ENCODE peak calls at places on chromosomes 1 and 21, in eight cellular contexts. One of them, this sample, is unnamed.

GRCh38 chr1:149887456-149888159 is 11.8 kb upstream of the BOLA1 start:
- DNase-seq in retinal pigment epithelial cell: peak
- DNase-seq in HCEC 1CT: peak
- DNase-seq in GM04503: peak
- DNase-seq in ELF-1: peak
- DNase-seq in activated T-helper 1 cell treated with Interleukin-2 at 50 U/mL for 16 hours: peak
- DNase-seq in NCI-H2029: peak
- DNase-seq in lung: peak
- DNase-seq in this sample: peak

GRCh38 chr1:41508290-41508689 is 23.8 kb upstream of the EDN2 start:
- DNase-seq in activated T-helper 1 cell treated with Interleukin-2 at 50 U/mL for 16 hours: no peak
- DNase-seq in NCI-H2029: no peak
- DNase-seq in HCEC 1CT: no peak
- DNase-seq in GM04503: no peak
- DNase-seq in retinal pigment epithelial cell: no peak
- DNase-seq in lung: no peak
- DNase-seq in ELF-1: no peak
- DNase-seq in this sample: no peak

GRCh38 chr1:66250483-66250882 is 283.5 kb upstream of the SGIP1 start:
- DNase-seq in lung: no peak
- DNase-seq in ELF-1: no peak
- DNase-seq in activated T-helper 1 cell treated with Interleukin-2 at 50 U/mL for 16 hours: no peak
- DNase-seq in NCI-H2029: no peak
- DNase-seq in GM04503: no peak
- DNase-seq in HCEC 1CT: peak
- DNase-seq in retinal pigment epithelial cell: no peak
- DNase-seq in this sample: no peak

GRCh38 chr21:46120301-46121285 is 22.7 kb downstream of the COL6A2 start:
- DNase-seq in NCI-H2029: no peak
- DNase-seq in HCEC 1CT: no peak
- DNase-seq in GM04503: no peak
- DNase-seq in ELF-1: no peak
- DNase-seq in activated T-helper 1 cell treated with Interleukin-2 at 50 U/mL for 16 hours: no peak
- DNase-seq in retinal pigment epithelial cell: no peak
- DNase-seq in lung: no peak
- DNase-seq in this sample: no peak

GRCh38 chr1:59477286-59477685 is 180.4 kb downstream of the FGGY start:
- DNase-seq in GM04503: peak
- DNase-seq in activated T-helper 1 cell treated with Interleukin-2 at 50 U/mL for 16 hours: no peak
- DNase-seq in retinal pigment epithelial cell: no peak
- DNase-seq in NCI-H2029: no peak
- DNase-seq in HCEC 1CT: peak
- DNase-seq in ELF-1: no peak
- DNase-seq in lung: no peak
- DNase-seq in this sample: no peak

GRCh38 chr1:186626969-186627368 is 53.3 kb downstream of the PTGS2 start:
- DNase-seq in NCI-H2029: no peak
- DNase-seq in ELF-1: no peak
- DNase-seq in retinal pigment epithelial cell: no peak
- DNase-seq in GM04503: no peak
- DNase-seq in lung: no peak
- DNase-seq in activated T-helper 1 cell treated with Interleukin-2 at 50 U/mL for 16 hours: no peak
- DNase-seq in HCEC 1CT: no peak
- DNase-seq in this sample: no peak

GRCh38 chr1:108000620-108001105 is 35.7 kb upstream of the VAV3 start:
- DNase-seq in GM04503: no peak
- DNase-seq in lung: peak
- DNase-seq in HCEC 1CT: no peak
- DNase-seq in ELF-1: no peak
- DNase-seq in NCI-H2029: peak
- DNase-seq in activated T-helper 1 cell treated with Interleukin-2 at 50 U/mL for 16 hours: no peak
- DNase-seq in retinal pigment epithelial cell: peak
- DNase-seq in this sample: peak

GRCh38 chr1:95622609-95623008 is 388.6 kb downstream of the RWDD3 start:
- DNase-seq in retinal pigment epithelial cell: no peak
- DNase-seq in NCI-H2029: no peak
- DNase-seq in ELF-1: no peak
- DNase-seq in lung: no peak
- DNase-seq in HCEC 1CT: no peak
- DNase-seq in GM04503: no peak
- DNase-seq in activated T-helper 1 cell treated with Interleukin-2 at 50 U/mL for 16 hours: no peak
- DNase-seq in this sample: no peak

GRCh38 chr1:228978486-228979324 is 243.4 kb downstream of the RHOU start:
- DNase-seq in GM04503: no peak
- DNase-seq in activated T-helper 1 cell treated with Interleukin-2 at 50 U/mL for 16 hours: no peak
- DNase-seq in ELF-1: peak
- DNase-seq in NCI-H2029: no peak
- DNase-seq in retinal pigment epithelial cell: no peak
- DNase-seq in HCEC 1CT: no peak
- DNase-seq in lung: no peak
- DNase-seq in this sample: no peak

GRCh38 chr1:150259217-150259616 is 1.6 kb downstream of the CA14 start:
- DNase-seq in GM04503: no peak
- DNase-seq in HCEC 1CT: no peak
- DNase-seq in activated T-helper 1 cell treated with Interleukin-2 at 50 U/mL for 16 hours: no peak
- DNase-seq in NCI-H2029: no peak
- DNase-seq in lung: no peak
- DNase-seq in ELF-1: no peak
- DNase-seq in retinal pigment epithelial cell: no peak
- DNase-seq in this sample: peak

GRCh38 chr1:21238141-21238800 is 52.0 kb downstream of the ECE1 start:
- DNase-seq in NCI-H2029: no peak
- DNase-seq in retinal pigment epithelial cell: no peak
- DNase-seq in lung: no peak
- DNase-seq in HCEC 1CT: no peak
- DNase-seq in activated T-helper 1 cell treated with Interleukin-2 at 50 U/mL for 16 hours: no peak
- DNase-seq in GM04503: peak
- DNase-seq in ELF-1: peak
- DNase-seq in this sample: peak